ENCODE peak calls at places on chromosomes 5 and 9, in four cellular contexts. V is DMS153, N is H7, U is progenitor cell of endocrine pancreas. W is an unnamed sample.

GRCh38 chr5:173278172-173278571 is 43.2 kb upstream of the NKX2-5 start:
- DNase-seq in N (no peak), V (no peak), U (no peak), W (no peak)

GRCh38 chr5:144125163-144125726 is 45.2 kb downstream of the YIPF5 start:
- DNase-seq in U (no peak), N (no peak), V (no peak), W (peak; percentile 85)

GRCh38 chr5:6365142-6365976 is 13.0 kb downstream of the MED10 start:
- DNase-seq in V (no peak), N (no peak), U (no peak), W (no peak)

GRCh38 chr5:38059876-38060275 is 198.5 kb upstream of the EGFLAM start:
- DNase-seq in N (no peak), U (no peak), V (no peak), W (no peak)

GRCh38 chr5:167304834-167305469 is 986.5 kb upstream of the WWC1 start:
- DNase-seq in U (no peak), V (no peak), N (no peak), W (no peak)

GRCh38 chr9:89687216-89687615 is 82.4 kb downstream of the GADD45G start:
- DNase-seq in U (no peak), V (peak; percentile 95), N (no peak), W (no peak)

GRCh38 chr9:18726546-18726945 is 252.6 kb downstream of the ADAMTSL1 start:
- DNase-seq in N (no peak), U (no peak), V (no peak), W (no peak)

GRCh38 chr9:124079176-124079925 is 67.8 kb downstream of the LHX2 start:
- DNase-seq in U (no peak), N (no peak), V (peak; percentile 55), W (peak; percentile 83)

GRCh38 chr5:133234911-133235310 is 183.1 kb downstream of the HSPA4 start:
- DNase-seq in U (no peak), N (no peak), V (no peak), W (no peak)